ENCODE peak calls at places on chromosomes 3 and 15, in four cellular contexts. One of them, this sample, is unnamed.

GRCh38 chr15:38941399-38941953 is 376.9 kb upstream of the RASGRP1 start:
- DNase-seq in OCI-LY7: no peak
- DNase-seq in foreskin fibroblast: peak; percentile 65
- DNase-seq in RWPE2: no peak
- DNase-seq in this sample: no peak

GRCh38 chr15:75455982-75456531 is 4.6 kb upstream of the SIN3A start:
- DNase-seq in foreskin fibroblast: peak; percentile 68
- DNase-seq in OCI-LY7: peak; percentile 72
- DNase-seq in RWPE2: no peak
- DNase-seq in this sample: no peak

GRCh38 chr15:43410572-43411214 is 39.8 kb downstream of the TUBGCP4 start:
- DNase-seq in RWPE2: no peak
- DNase-seq in OCI-LY7: no peak
- DNase-seq in foreskin fibroblast: peak; percentile 46
- DNase-seq in this sample: no peak

GRCh38 chr3:135862361-135862760 is 103.2 kb upstream of the PPP2R3A start:
- DNase-seq in foreskin fibroblast: no peak
- DNase-seq in RWPE2: no peak
- DNase-seq in OCI-LY7: no peak
- DNase-seq in this sample: no peak

GRCh38 chr15:41917767-41918430 is 24.0 kb upstream of the SPTBN5 start:
- DNase-seq in RWPE2: peak; percentile 45
- DNase-seq in foreskin fibroblast: peak; percentile 72
- DNase-seq in OCI-LY7: no peak
- DNase-seq in this sample: no peak

GRCh38 chr3:38040400-38040799 is 1.4 kb downstream of the DLEC1 start:
- DNase-seq in RWPE2: no peak
- DNase-seq in foreskin fibroblast: no peak
- DNase-seq in OCI-LY7: no peak
- DNase-seq in this sample: no peak

GRCh38 chr15:97037080-97037479 is 706.6 kb downstream of the NR2F2 start:
- DNase-seq in foreskin fibroblast: no peak
- DNase-seq in OCI-LY7: no peak
- DNase-seq in RWPE2: no peak
- DNase-seq in this sample: no peak

GRCh38 chr3:185484296-185484695 is 14.5 kb downstream of the TMEM41A start:
- DNase-seq in foreskin fibroblast: no peak
- DNase-seq in RWPE2: no peak
- DNase-seq in OCI-LY7: no peak
- DNase-seq in this sample: no peak

GRCh38 chr3:138078901-138079344 is 36.5 kb downstream of the DZIP1L start:
- DNase-seq in OCI-LY7: no peak
- DNase-seq in RWPE2: no peak
- DNase-seq in foreskin fibroblast: peak; percentile 96
- DNase-seq in this sample: no peak

GRCh38 chr15:25170113-25170731 is 215.4 kb downstream of the SNRPN start:
- DNase-seq in OCI-LY7: no peak
- DNase-seq in foreskin fibroblast: no peak
- DNase-seq in RWPE2: peak; percentile 59
- DNase-seq in this sample: no peak

GRCh38 chr3:10224794-10225660 is 23.2 kb upstream of the TATDN2 start:
- DNase-seq in RWPE2: no peak
- DNase-seq in OCI-LY7: peak; percentile 88
- DNase-seq in foreskin fibroblast: peak; percentile 88
- DNase-seq in this sample: peak; percentile 64

GRCh38 chr3:195147649-195148121 is 123.3 kb downstream of the XXYLT1 start:
- DNase-seq in RWPE2: no peak
- DNase-seq in foreskin fibroblast: peak; percentile 74
- DNase-seq in OCI-LY7: peak; percentile 80
- DNase-seq in this sample: peak; percentile 90

GRCh38 chr3:137642831-137643230 is 121.3 kb upstream of the SOX14 start:
- DNase-seq in foreskin fibroblast: no peak
- DNase-seq in RWPE2: no peak
- DNase-seq in OCI-LY7: no peak
- DNase-seq in this sample: no peak

GRCh38 chr3:165502707-165503106 is 306.5 kb upstream of the SLITRK3 start:
- DNase-seq in RWPE2: no peak
- DNase-seq in foreskin fibroblast: no peak
- DNase-seq in OCI-LY7: no peak
- DNase-seq in this sample: no peak

GRCh38 chr3:156888576-156888975 is 62.4 kb downstream of the LEKR1 start:
- DNase-seq in RWPE2: no peak
- DNase-seq in foreskin fibroblast: no peak
- DNase-seq in OCI-LY7: no peak
- DNase-seq in this sample: no peak

GRCh38 chr15:52233405-52233804 is 42.2 kb upstream of the GNB5 start:
- DNase-seq in foreskin fibroblast: peak; percentile 84
- DNase-seq in RWPE2: no peak
- DNase-seq in OCI-LY7: peak; percentile 86
- DNase-seq in this sample: no peak

GRCh38 chr3:158649791-158650190 is 5.5 kb downstream of the GFM1 start:
- DNase-seq in foreskin fibroblast: no peak
- DNase-seq in RWPE2: no peak
- DNase-seq in OCI-LY7: no peak
- DNase-seq in this sample: no peak

GRCh38 chr15:51864408-51865056 is 35.1 kb downstream of the TMOD3 start:
- DNase-seq in OCI-LY7: no peak
- DNase-seq in RWPE2: peak; percentile 96
- DNase-seq in foreskin fibroblast: peak; percentile 57
- DNase-seq in this sample: no peak

GRCh38 chr3:195727596-195728195 is 6.9 kb downstream of the MUC20 start:
- DNase-seq in foreskin fibroblast: no peak
- DNase-seq in RWPE2: no peak
- DNase-seq in OCI-LY7: no peak
- DNase-seq in this sample: no peak

GRCh38 chr15:66936115-66936863 is 129.1 kb upstream of the SMAD3 start:
- DNase-seq in OCI-LY7: no peak
- DNase-seq in RWPE2: peak; percentile 62
- DNase-seq in foreskin fibroblast: peak; percentile 85
- DNase-seq in this sample: no peak

GRCh38 chr3:46168583-46168982 is 39.5 kb downstream of the CCR1 start:
- DNase-seq in RWPE2: no peak
- DNase-seq in OCI-LY7: no peak
- DNase-seq in foreskin fibroblast: no peak
- DNase-seq in this sample: no peak

GRCh38 chr3:196537319-196537984 is 22.3 kb upstream of the SMCO1 start:
- DNase-seq in foreskin fibroblast: peak; percentile 50
- DNase-seq in OCI-LY7: peak; percentile 32
- DNase-seq in RWPE2: no peak
- DNase-seq in this sample: no peak

GRCh38 chr15:39127151-39127815 is 453.6 kb upstream of the THBS1 start:
- DNase-seq in foreskin fibroblast: no peak
- DNase-seq in OCI-LY7: no peak
- DNase-seq in RWPE2: no peak
- DNase-seq in this sample: no peak

GRCh38 chr15:29091666-29092065 is 178.0 kb downstream of the NSMCE3 start:
- DNase-seq in RWPE2: peak; percentile 51
- DNase-seq in OCI-LY7: no peak
- DNase-seq in foreskin fibroblast: no peak
- DNase-seq in this sample: no peak

GRCh38 chr3:39812537-39812936 is 3.1 kb downstream of the MYRIP start:
- DNase-seq in foreskin fibroblast: peak; percentile 29
- DNase-seq in OCI-LY7: no peak
- DNase-seq in RWPE2: no peak
- DNase-seq in this sample: no peak
- TF ChIP-seq CTCF in foreskin fibroblast: no peak
- TF ChIP-seq CTCF in OCI-LY7: peak; percentile 73
- TF ChIP-seq CTCF in RWPE2: peak; percentile 26
- TF ChIP-seq CTCF in this sample: peak; percentile 37

DNA sequence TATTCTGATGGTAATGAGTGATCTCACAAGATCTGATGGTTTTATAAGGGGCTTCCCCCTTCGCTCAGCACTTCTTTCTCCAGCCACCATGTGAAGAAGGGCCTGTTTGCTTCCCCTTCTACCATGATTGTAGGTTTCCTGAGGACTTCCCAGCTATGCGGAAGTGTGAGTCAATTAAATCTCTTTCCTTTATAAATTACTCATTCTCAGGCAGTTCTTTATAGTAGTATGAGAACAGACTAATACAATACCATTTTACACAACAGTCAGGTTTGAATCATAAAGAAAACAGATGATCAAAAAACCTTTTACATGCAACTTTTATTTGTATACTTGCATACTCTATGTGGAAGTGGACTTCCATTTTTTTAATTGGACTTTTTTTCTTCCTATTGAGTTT is 46.7 kb upstream of the CBLB start:
- DNase-seq in OCI-LY7: no peak
- DNase-seq in foreskin fibroblast: peak; percentile 62
- DNase-seq in RWPE2: no peak
- DNase-seq in this sample: no peak
- H3K4me3 ChIP-seq in OCI-LY7: no peak overlapping the region
- H3K4me3 ChIP-seq in foreskin fibroblast: no peak overlapping the region
- H3K4me3 ChIP-seq in RWPE2: no peak overlapping the region
- H3K4me3 ChIP-seq in this sample: no peak overlapping the region

GRCh38 chr3:197798863-197799262 is 7.8 kb downstream of the LRCH3 start:
- DNase-seq in OCI-LY7: no peak
- DNase-seq in RWPE2: no peak
- DNase-seq in foreskin fibroblast: no peak
- DNase-seq in this sample: no peak

GRCh38 chr3:197801801-197802504 is 10.9 kb downstream of the LRCH3 start:
- DNase-seq in RWPE2: no peak
- DNase-seq in OCI-LY7: peak; percentile 57
- DNase-seq in foreskin fibroblast: peak; percentile 61
- DNase-seq in this sample: no peak

GRCh38 chr3:197800379-197800778 is 9.3 kb downstream of the LRCH3 start:
- DNase-seq in foreskin fibroblast: no peak
- DNase-seq in OCI-LY7: no peak
- DNase-seq in RWPE2: no peak
- DNase-seq in this sample: no peak

GRCh38 chr3:197807969-197808587 is 17.0 kb downstream of the LRCH3 start:
- DNase-seq in RWPE2: no peak
- DNase-seq in OCI-LY7: no peak
- DNase-seq in foreskin fibroblast: peak; percentile 52
- DNase-seq in this sample: no peak

GRCh38 chr3:197802505-197803459 is 11.7 kb downstream of the LRCH3 start:
- DNase-seq in foreskin fibroblast: no peak
- DNase-seq in OCI-LY7: peak; percentile 24
- DNase-seq in RWPE2: no peak
- DNase-seq in this sample: no peak
- TF ChIP-seq CTCF in foreskin fibroblast: peak; percentile 15
- TF ChIP-seq CTCF in OCI-LY7: peak; percentile 67
- TF ChIP-seq CTCF in RWPE2: peak; percentile 61
- TF ChIP-seq CTCF in this sample: peak; percentile 16

GRCh38 chr15:101329867-101330380 is 34.9 kb upstream of the SNRPA1 start:
- DNase-seq in OCI-LY7: no peak
- DNase-seq in foreskin fibroblast: no peak
- DNase-seq in RWPE2: peak; percentile 69
- DNase-seq in this sample: no peak
- H3K4me3 ChIP-seq in OCI-LY7: no peak overlapping the region
- H3K4me3 ChIP-seq in foreskin fibroblast: no peak overlapping the region
- H3K4me3 ChIP-seq in RWPE2: no peak overlapping the region
- H3K4me3 ChIP-seq in this sample: no peak overlapping the region

GRCh38 chr3:50885070-50885469 is 210.3 kb downstream of the DOCK3 start:
- DNase-seq in foreskin fibroblast: no peak
- DNase-seq in RWPE2: no peak
- DNase-seq in OCI-LY7: no peak
- DNase-seq in this sample: no peak

GRCh38 chr3:50890688-50891344 is 216.1 kb downstream of the DOCK3 start:
- DNase-seq in foreskin fibroblast: no peak
- DNase-seq in OCI-LY7: no peak
- DNase-seq in RWPE2: no peak
- DNase-seq in this sample: no peak

DNA sequence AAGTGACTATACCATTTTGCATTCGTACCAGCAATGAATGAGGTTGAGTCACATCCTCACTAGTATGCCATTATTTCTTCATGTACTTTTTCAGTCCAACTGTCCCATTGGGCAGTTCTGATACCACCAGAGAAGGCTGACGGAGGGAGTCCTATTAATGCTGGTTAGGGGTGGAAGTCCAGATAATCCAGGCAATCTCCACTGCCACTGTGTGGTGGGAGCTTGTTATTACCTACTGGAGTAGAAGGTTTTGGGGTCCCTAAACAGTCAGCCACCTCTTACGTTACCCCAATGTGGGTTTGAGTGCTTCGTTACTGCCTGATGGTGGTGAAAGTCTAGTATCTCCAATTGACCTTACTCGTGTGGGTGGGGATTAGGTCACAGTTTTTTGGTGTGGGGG is 210.8 kb downstream of the DOCK3 start:
- DNase-seq in OCI-LY7: no peak
- DNase-seq in RWPE2: no peak
- DNase-seq in foreskin fibroblast: no peak
- DNase-seq in this sample: no peak
- TF ChIP-seq CTCF in OCI-LY7: peak; percentile 43
- TF ChIP-seq CTCF in RWPE2: peak; percentile 17
- TF ChIP-seq CTCF in foreskin fibroblast: no peak
- TF ChIP-seq CTCF in this sample: peak; percentile 46

DNA sequence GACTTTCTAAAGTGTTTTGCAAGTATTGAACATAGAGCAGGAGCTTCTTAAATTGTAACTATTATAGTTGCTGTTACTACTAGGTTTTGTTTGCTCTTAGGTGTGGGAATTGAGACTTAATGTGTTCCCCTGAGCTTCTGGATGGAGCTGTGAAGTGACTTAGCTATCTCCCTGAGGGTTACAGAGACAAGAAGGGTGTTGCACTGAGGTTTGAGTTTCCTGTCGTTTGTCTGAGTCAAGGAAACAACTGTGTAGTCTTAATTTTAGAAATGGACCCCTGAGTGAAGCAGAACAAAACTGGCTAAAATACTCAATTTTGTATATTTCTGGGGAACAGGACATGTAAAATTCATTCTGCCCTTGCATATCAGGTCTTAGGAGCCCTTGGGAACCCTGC is 20.4 kb downstream of the TTC21A start:
- DNase-seq in RWPE2: no peak
- DNase-seq in foreskin fibroblast: no peak
- DNase-seq in OCI-LY7: peak; percentile 41
- DNase-seq in this sample: no peak
- H3K4me3 ChIP-seq in RWPE2: no peak overlapping the region
- H3K4me3 ChIP-seq in foreskin fibroblast: no peak overlapping the region
- H3K4me3 ChIP-seq in OCI-LY7: no peak overlapping the region
- H3K4me3 ChIP-seq in this sample: no peak overlapping the region

DNA sequence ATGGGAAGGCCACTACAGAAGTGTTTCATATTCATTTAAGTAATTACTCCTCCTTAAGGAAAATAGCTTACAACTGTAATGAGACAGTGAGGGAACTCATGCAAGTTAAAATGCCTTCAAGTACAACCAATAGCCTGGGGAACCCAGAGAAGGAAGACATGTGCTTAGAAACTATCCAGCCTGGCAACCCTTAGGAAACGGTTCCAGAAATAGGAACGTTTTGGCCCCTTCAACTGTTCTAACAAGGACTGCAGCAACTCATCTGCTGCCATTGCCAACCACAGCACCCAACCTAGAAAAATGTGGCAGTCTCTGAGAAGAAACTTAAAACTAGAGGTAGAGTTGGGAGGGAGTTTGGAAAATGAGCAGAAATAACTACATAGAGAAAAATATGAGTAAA is 147.5 kb upstream of the STRIT1 start:
- DNase-seq in OCI-LY7: no peak
- DNase-seq in RWPE2: no peak
- DNase-seq in foreskin fibroblast: no peak
- DNase-seq in this sample: no peak
- TF ChIP-seq CTCF in OCI-LY7: no peak
- TF ChIP-seq CTCF in RWPE2: no peak
- TF ChIP-seq CTCF in foreskin fibroblast: no peak
- TF ChIP-seq CTCF in this sample: no peak

GRCh38 chr3:72847282-72847681 is 963 bp downstream of the SHQ1 start:
- DNase-seq in foreskin fibroblast: no peak
- DNase-seq in RWPE2: no peak
- DNase-seq in OCI-LY7: peak; percentile 7
- DNase-seq in this sample: no peak
- H3K4me3 ChIP-seq in foreskin fibroblast: peak overlapping the region; percentile 97
- H3K4me3 ChIP-seq in RWPE2: peak overlapping the region; percentile 57
- H3K4me3 ChIP-seq in OCI-LY7: peak overlapping the region; percentile 83
- H3K4me3 ChIP-seq in this sample: peak overlapping the region; percentile 91